ENCODE peak calls at places on chromosomes 13 and 19, in four cellular contexts. J is sigmoid colon, A is mammary epithelial cell, R is PC-3. U is an unnamed sample.
A peak's percentile ranks its signal among the peaks of the same experiment; 100 is the strongest.

GRCh38 chr19:40906512-40906911 is 24.5 kb upstream of the CYP2A7 start:
- DNase-seq in J (no peak), A (no peak), R (no peak), U (no peak)

GRCh38 chr19:55519461-55520311 is 17.2 kb downstream of the SBK2 start:
- DNase-seq in J (no peak), A (peak; percentile 77), R (peak; percentile 87), U (peak; percentile 95)

GRCh38 chr13:95267662-95268369 is 33.4 kb downstream of the ABCC4 start:
- DNase-seq in J (peak; percentile 73), A (peak; percentile 64), R (peak; percentile 56), U (peak; percentile 82)

GRCh38 chr19:47013041-47013517 is 6.6 kb upstream of the NPAS1 start:
- DNase-seq in J (peak; percentile 89), A (peak; percentile 78), R (peak; percentile 79), U (peak; percentile 51)

GRCh38 chr19:14053032-14053431 is 8.8 kb downstream of the PALM3 start:
- DNase-seq in J (no peak), A (no peak), R (no peak), U (no peak)

GRCh38 chr13:69474286-69474685 is 633.3 kb upstream of the ATXN8OS start:
- DNase-seq in J (no peak), A (no peak), R (peak; percentile 35), U (peak; percentile 17)

GRCh38 chr19:41935781-41936415 is 7.6 kb upstream of the ERFL start:
- DNase-seq in J (no peak), A (no peak), R (no peak), U (no peak)

GRCh38 chr13:20414475-20415287 is 111.0 kb downstream of the CRYL1 start:
- DNase-seq in J (no peak), A (no peak), R (no peak), U (peak; percentile 39)

GRCh38 chr13:52002361-52002760 is 8.9 kb downstream of the ATP7B start:
- DNase-seq in J (no peak), A (no peak), R (no peak), U (no peak)

GRCh38 chr13:92804346-92804745 is 422.3 kb upstream of the GPC6 start:
- DNase-seq in J (no peak), A (peak; percentile 63), R (peak; percentile 51), U (peak; percentile 35)

GRCh38 chr13:57865600-57866294 is 234.2 kb downstream of the PCDH17 start:
- DNase-seq in J (no peak), A (no peak), R (no peak), U (peak; percentile 12)

GRCh38 chr13:50388481-50388880 is 373.2 kb downstream of the KCNRG start:
- DNase-seq in J (no peak), A (no peak), R (no peak), U (no peak)

GRCh38 chr19:13102666-13103584 is at the start of gene LYL1:
- DNase-seq in J (peak; percentile 83), A (no peak), R (no peak), U (no peak)

GRCh38 chr19:40280608-40281221 is 4.4 kb downstream of the AKT2 start:
- DNase-seq in J (no peak), A (peak; percentile 17), R (no peak), U (no peak)

GRCh38 chr19:7391218-7391670 is 42.5 kb downstream of the ARHGEF18 start:
- DNase-seq in J (no peak), A (peak; percentile 81), R (peak; percentile 97), U (peak; percentile 99)

GRCh38 chr19:44883962-44884361 is 7.1 kb upstream of the TOMM40 start:
- DNase-seq in J (no peak), A (no peak), R (no peak), U (no peak)

GRCh38 chr13:41061914-41062837 is 867 bp downstream of the WBP4 start:
- DNase-seq in J (no peak), A (no peak), R (peak; percentile 44), U (peak; percentile 78)

GRCh38 chr19:17468302-17469091 is 1.8 kb upstream of the SLC27A1 start:
- DNase-seq in J (peak; percentile 91), A (peak; percentile 30), R (no peak), U (no peak)

GRCh38 chr19:54364775-54365257 is at the start of gene LAIR1:
- DNase-seq in J (no peak), A (no peak), R (no peak), U (no peak)

GRCh38 chr13:22375151-22375550 is 704.3 kb downstream of the FGF9 start:
- DNase-seq in J (no peak), A (no peak), R (no peak), U (no peak)

GRCh38 chr19:44792286-44792685 is 14.6 kb downstream of the CBLC start:
- DNase-seq in J (no peak), A (no peak), R (no peak), U (no peak)

GRCh38 chr19:16160445-16160942 is 12.8 kb downstream of the CIB3 start:
- DNase-seq in J (no peak), A (no peak), R (no peak), U (no peak)

GRCh38 chr19:34265221-34265650 is 10.9 kb downstream of the GARRE1 start:
- DNase-seq in J (no peak), A (peak; percentile 80), R (no peak), U (peak; percentile 57)

GRCh38 chr19:49845433-49845832 is 5.5 kb upstream of the PTOV1 start:
- DNase-seq in J (no peak), A (no peak), R (no peak), U (no peak)

GRCh38 chr13:45446181-45446580 is 18.6 kb upstream of the COG3 start:
- DNase-seq in J (no peak), A (peak; percentile 66), R (no peak), U (peak; percentile 24)

GRCh38 chr19:35436477-35437141 is 11.4 kb upstream of the FFAR2 start:
- DNase-seq in J (no peak), A (peak; percentile 90), R (peak; percentile 47), U (peak; percentile 75)

GRCh38 chr13:30371649-30372265 is 50.5 kb upstream of the UBE2L5 start:
- DNase-seq in J (no peak), A (peak; percentile 88), R (peak; percentile 69), U (peak; percentile 82)

GRCh38 chr19:44745386-44745831 is 3.1 kb upstream of the BCL3 start:
- DNase-seq in J (peak; percentile 88), A (peak; percentile 43), R (peak; percentile 30), U (peak; percentile 52)

GRCh38 chr13:62879071-62879470 is 1463.4 kb upstream of the PCDH20 start:
- DNase-seq in J (no peak), A (no peak), R (peak; percentile 11), U (no peak)

GRCh38 chr19:41415154-41415571 is 12.0 kb downstream of the B3GNT8 start:
- DNase-seq in J (no peak), A (no peak), R (no peak), U (no peak)

GRCh38 chr13:46580362-46580839 is 27.4 kb downstream of the LRCH1 start:
- DNase-seq in J (no peak), A (no peak), R (no peak), U (no peak)

GRCh38 chr13:98055623-98056022 is 87.3 kb upstream of the FARP1 start:
- DNase-seq in J (no peak), A (no peak), R (no peak), U (no peak)

DNA sequence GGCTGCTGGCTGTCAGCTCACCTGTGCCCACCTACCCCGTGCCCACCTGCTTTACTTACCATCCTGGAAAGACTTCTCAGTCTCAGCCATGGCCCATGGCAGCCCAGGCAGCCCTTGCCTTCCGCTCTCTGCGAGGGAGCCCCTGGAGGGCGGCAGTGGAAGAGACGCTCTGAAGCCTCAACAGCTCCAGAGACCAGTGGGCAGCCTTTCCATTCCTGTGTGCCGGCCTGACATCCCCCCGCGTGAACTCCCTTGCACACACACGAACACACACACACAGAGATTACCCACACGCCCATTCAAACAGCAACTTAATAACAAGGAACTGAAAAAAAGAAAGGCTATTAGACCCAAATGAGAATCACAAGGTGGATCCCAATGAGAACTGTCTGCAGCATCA is 14.2 kb upstream of the RASA3 start:
- DNase-seq in J (no peak), A (no peak), R (no peak), U (no peak)
- TF ChIP-seq CTCF in J (no peak), A (no peak), R (no peak), U (no peak)

DNA sequence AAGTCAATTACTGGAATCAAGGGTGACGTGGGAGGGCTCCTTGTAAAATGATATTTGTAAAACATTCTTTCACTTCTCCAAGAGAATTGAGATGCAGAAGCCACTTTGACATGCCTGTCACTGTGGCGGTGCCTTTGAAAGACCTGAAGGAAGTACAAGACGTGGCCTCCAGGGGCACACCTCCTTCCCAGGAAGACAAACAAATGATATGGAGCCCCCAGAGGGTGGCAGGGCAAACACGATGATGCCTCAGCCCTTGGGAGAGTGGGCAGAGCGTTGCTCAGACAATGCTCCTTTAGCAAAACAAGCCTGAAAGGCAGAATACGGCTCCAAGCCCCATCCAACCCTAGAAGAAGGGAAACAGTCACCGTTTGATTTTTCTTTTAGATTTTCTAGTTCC is 9.3 kb upstream of the ATP12A start:
- DNase-seq in J (no peak), A (no peak), R (peak; percentile 54), U (no peak)
- H3K4me3 ChIP-seq in J (no peak overlapping the region), A (no peak overlapping the region), R (peak overlapping the region; percentile 46), U (no peak overlapping the region)

GRCh38 chr19:2280633-2281264 is 1.2 kb downstream of the PEAK3 start:
- DNase-seq in J (no peak), A (no peak), R (no peak), U (no peak)

GRCh38 chr19:2283835-2284507 is 2.0 kb upstream of the PEAK3 start:
- DNase-seq in J (no peak), A (no peak), R (no peak), U (no peak)

GRCh38 chr19:2286402-2287140 is 4.6 kb upstream of the PEAK3 start:
- DNase-seq in J (no peak), A (no peak), R (no peak), U (no peak)

GRCh38 chr19:2282062-2282861 is at the start of gene PEAK3:
- DNase-seq in J (peak; percentile 89), A (no peak), R (no peak), U (no peak)

GRCh38 chr19:2282862-2283237 is 875 bp upstream of the PEAK3 start:
- DNase-seq in J (no peak), A (no peak), R (no peak), U (no peak)
- H3K27me3 ChIP-seq in J (no peaks in the 10 kb centered on the region), A (no peaks in the 10 kb centered on the region), R (no peaks in the 10 kb centered on the region), U (peaks cover 7% of the 10 kb centered on the region)

GRCh38 chr19:11550265-11550664 is 8.8 kb downstream of the ELOF1 start:
- DNase-seq in J (no peak), A (no peak), R (no peak), U (no peak)

GRCh38 chr19:11552666-11553372 is 6.2 kb downstream of the ELOF1 start:
- DNase-seq in J (peak; percentile 64), A (no peak), R (no peak), U (no peak)

GRCh38 chr19:11549386-11549953 is 9.6 kb downstream of the ELOF1 start:
- DNase-seq in J (no peak), A (no peak), R (no peak), U (no peak)

GRCh38 chr19:11554160-11554559 is 4.9 kb downstream of the ELOF1 start:
- DNase-seq in J (no peak), A (no peak), R (no peak), U (no peak)

DNA sequence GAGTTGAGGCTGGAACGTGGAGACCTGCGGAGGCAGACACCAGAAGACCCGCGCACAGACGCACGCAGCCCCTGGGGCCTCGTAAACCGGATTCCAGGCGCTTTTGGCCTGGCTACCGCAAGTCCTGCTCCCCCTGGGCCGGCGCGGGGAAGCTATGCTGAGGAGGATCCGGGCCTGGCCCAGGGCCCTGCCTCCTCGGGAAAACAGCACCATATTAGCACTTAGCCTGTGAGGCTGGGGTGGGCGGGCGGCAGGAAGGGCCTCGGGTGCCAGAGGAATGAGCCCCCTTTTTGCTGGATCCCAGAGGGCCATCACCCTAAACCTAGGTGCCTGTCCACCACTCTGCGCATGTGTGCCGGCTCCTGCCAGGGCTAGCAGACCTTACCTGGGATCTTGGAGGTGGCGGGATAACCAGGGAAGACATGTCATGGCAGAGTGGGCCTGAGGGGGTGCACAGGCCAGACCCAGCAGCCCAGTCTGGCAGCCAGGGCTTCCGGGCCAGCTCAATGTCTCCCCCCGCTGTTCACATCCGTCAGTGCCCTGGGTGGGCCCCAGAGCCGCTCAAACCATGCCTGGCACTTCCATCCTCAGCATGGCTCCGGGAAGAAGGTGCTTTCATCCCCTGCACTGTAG is 7.3 kb downstream of the ELOF1 start:
- DNase-seq in J (peak; percentile 90), A (no peak), R (no peak), U (no peak)
- TF ChIP-seq CTCF in J (peak; percentile 59), A (peak; percentile 14), R (peak; percentile 58), U (peak; percentile 30)